ENCODE peak calls at places on chromosomes 13 and 19, in six cellular contexts. One of them, this sample, is unnamed. For H3K4me1, the result is how much of the 10 kb centered on the place peaks cover.

GRCh38 chr19:16825312-16826168 is 3.7 kb upstream of the SIN3B start:
- DNase-seq in neural progenitor cell: peak
- DNase-seq in mammary epithelial cell: peak
- DNase-seq in aorta: peak
- DNase-seq in left lung: peak
- DNase-seq in PC-9: peak
- DNase-seq in this sample: peak

GRCh38 chr19:18208098-18208951 is 4.5 kb upstream of the RAB3A start:
- DNase-seq in neural progenitor cell: peak
- DNase-seq in mammary epithelial cell: no peak
- DNase-seq in aorta: peak
- DNase-seq in left lung: peak
- DNase-seq in PC-9: peak
- DNase-seq in this sample: peak

GRCh38 chr13:99087954-99088491 is 110.2 kb upstream of the DOCK9 start:
- DNase-seq in neural progenitor cell: peak
- DNase-seq in mammary epithelial cell: no peak
- DNase-seq in aorta: no peak
- DNase-seq in left lung: no peak
- DNase-seq in PC-9: no peak
- DNase-seq in this sample: no peak

GRCh38 chr13:49098771-49099512 is 121.2 kb upstream of the MLNR start:
- DNase-seq in neural progenitor cell: peak
- DNase-seq in mammary epithelial cell: no peak
- DNase-seq in aorta: no peak
- DNase-seq in left lung: no peak
- DNase-seq in PC-9: peak
- DNase-seq in this sample: peak

GRCh38 chr19:13983213-13983889 is 22.8 kb downstream of the RFX1 start:
- DNase-seq in neural progenitor cell: no peak
- DNase-seq in mammary epithelial cell: no peak
- DNase-seq in aorta: peak
- DNase-seq in left lung: no peak
- DNase-seq in PC-9: no peak
- DNase-seq in this sample: no peak

GRCh38 chr13:20247963-20248362 is 15.8 kb upstream of the GJB6 start:
- DNase-seq in neural progenitor cell: no peak
- DNase-seq in mammary epithelial cell: no peak
- DNase-seq in aorta: no peak
- DNase-seq in left lung: no peak
- DNase-seq in PC-9: no peak
- DNase-seq in this sample: no peak

GRCh38 chr13:67100723-67101122 is 129.4 kb downstream of the PCDH9 start:
- DNase-seq in neural progenitor cell: no peak
- DNase-seq in mammary epithelial cell: no peak
- DNase-seq in aorta: no peak
- DNase-seq in left lung: no peak
- DNase-seq in PC-9: peak
- DNase-seq in this sample: no peak

GRCh38 chr13:89568276-89568675 is 1779.2 kb upstream of the MIR17HG start:
- DNase-seq in neural progenitor cell: no peak
- DNase-seq in mammary epithelial cell: no peak
- DNase-seq in aorta: no peak
- DNase-seq in left lung: no peak
- DNase-seq in PC-9: no peak
- DNase-seq in this sample: no peak

GRCh38 chr19:52535831-52536800 is 8.6 kb downstream of the ZNF808 start:
- DNase-seq in neural progenitor cell: peak
- DNase-seq in mammary epithelial cell: peak
- DNase-seq in aorta: peak
- DNase-seq in left lung: peak
- DNase-seq in PC-9: no peak
- DNase-seq in this sample: peak

GRCh38 chr19:29121684-29122083 is 91.3 kb downstream of the UQCRFS1 start:
- DNase-seq in neural progenitor cell: peak
- DNase-seq in mammary epithelial cell: no peak
- DNase-seq in aorta: no peak
- DNase-seq in left lung: no peak
- DNase-seq in PC-9: no peak
- DNase-seq in this sample: peak

GRCh38 chr19:48554385-48555091 is 2.6 kb downstream of the SULT2B1 start:
- DNase-seq in neural progenitor cell: peak
- DNase-seq in mammary epithelial cell: no peak
- DNase-seq in aorta: no peak
- DNase-seq in left lung: no peak
- DNase-seq in PC-9: peak
- DNase-seq in this sample: peak

GRCh38 chr19:48551437-48552302 is at the start of gene SULT2B1:
- DNase-seq in neural progenitor cell: no peak
- DNase-seq in mammary epithelial cell: peak
- DNase-seq in aorta: no peak
- DNase-seq in left lung: peak
- DNase-seq in PC-9: peak
- DNase-seq in this sample: no peak

GRCh38 chr19:48549380-48549779 is 2.6 kb upstream of the SULT2B1 start:
- DNase-seq in neural progenitor cell: no peak
- DNase-seq in mammary epithelial cell: no peak
- DNase-seq in aorta: no peak
- DNase-seq in left lung: no peak
- DNase-seq in PC-9: no peak
- DNase-seq in this sample: no peak

GRCh38 chr19:48553676-48554384 is 1.9 kb downstream of the SULT2B1 start:
- DNase-seq in neural progenitor cell: peak
- DNase-seq in mammary epithelial cell: peak
- DNase-seq in aorta: no peak
- DNase-seq in left lung: peak
- DNase-seq in PC-9: peak
- DNase-seq in this sample: peak

GRCh38 chr19:48552406-48553322 is 692 bp downstream of the SULT2B1 start:
- DNase-seq in neural progenitor cell: no peak
- DNase-seq in mammary epithelial cell: peak
- DNase-seq in aorta: no peak
- DNase-seq in left lung: no peak
- DNase-seq in PC-9: no peak
- DNase-seq in this sample: no peak
- H3K27ac ChIP-seq in neural progenitor cell: no peak
- H3K27ac ChIP-seq in mammary epithelial cell: no peak
- H3K27ac ChIP-seq in aorta: no peak
- H3K27ac ChIP-seq in left lung: no peak
- H3K27ac ChIP-seq in PC-9: peak
- H3K27ac ChIP-seq in this sample: no peak

DNA sequence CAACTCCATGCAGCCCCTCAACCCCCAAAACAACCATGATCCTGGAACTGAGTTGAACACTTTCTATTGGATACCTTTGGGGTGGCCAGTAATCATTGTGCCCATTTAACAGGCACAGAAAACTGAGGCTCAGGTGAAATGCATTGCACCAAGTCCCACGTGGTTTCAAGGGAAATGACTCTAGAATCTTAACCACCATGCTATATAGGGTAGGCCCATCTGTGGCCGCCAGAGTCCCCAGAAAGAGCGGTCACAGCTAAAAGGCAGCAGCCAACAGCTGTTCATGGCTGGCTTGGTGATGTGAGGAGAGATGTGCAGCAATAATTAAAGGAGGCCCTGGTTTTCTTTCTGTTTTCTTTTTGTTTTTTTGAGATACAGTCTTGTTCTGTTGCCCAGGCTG is 2.6 kb downstream of the CNN1 start:
- DNase-seq in neural progenitor cell: no peak
- DNase-seq in mammary epithelial cell: no peak
- DNase-seq in aorta: no peak
- DNase-seq in left lung: no peak
- DNase-seq in PC-9: no peak
- DNase-seq in this sample: no peak
- H3K4me3 ChIP-seq in neural progenitor cell: no peak
- H3K4me3 ChIP-seq in mammary epithelial cell: no peak
- H3K4me3 ChIP-seq in aorta: no peak
- H3K4me3 ChIP-seq in left lung: no peak
- H3K4me3 ChIP-seq in PC-9: no peak
- H3K4me3 ChIP-seq in this sample: no peak

DNA sequence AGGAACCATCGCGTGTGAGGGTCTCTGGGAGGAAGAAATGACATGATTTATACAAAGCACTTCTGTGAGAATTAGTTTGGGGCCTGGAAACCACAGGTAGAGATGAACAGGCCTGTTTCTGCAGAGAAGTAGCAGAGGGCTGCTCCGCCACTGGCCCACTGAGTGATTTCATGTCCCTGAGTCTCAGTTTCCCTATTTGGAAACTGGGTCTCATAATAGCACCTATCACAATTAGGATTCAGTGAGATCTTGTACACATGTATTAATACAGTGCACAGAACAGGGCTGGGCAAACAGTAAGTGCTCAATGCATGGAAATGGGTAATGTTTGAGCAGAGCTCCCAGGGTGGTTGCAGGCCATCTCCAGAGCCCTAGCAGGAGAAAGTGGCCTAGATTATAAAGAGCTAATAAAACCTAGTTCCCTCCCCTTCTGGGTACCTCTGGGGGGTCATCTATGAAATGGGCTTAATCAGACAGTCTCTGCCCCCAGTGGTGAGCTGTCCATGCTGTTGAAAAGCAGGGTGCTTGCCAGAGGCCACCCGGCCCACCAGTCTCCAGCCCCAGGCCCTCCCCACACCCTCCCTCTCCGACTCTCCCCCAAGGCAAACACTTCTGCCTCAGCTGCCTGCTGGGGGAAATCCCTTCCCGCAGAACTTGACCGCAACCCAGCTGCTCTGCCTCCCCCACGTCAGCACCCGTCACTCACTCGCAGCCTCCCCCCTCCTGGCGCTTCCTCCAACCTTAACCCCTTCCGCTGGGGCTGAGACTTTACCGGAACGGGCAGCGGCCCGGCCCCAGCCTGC is 4.5 kb downstream of the BCL3 start:
- DNase-seq in neural progenitor cell: peak
- DNase-seq in mammary epithelial cell: peak
- DNase-seq in aorta: peak
- DNase-seq in left lung: peak
- DNase-seq in PC-9: peak
- DNase-seq in this sample: peak
- H3K4me1 ChIP-seq in neural progenitor cell: under half
- H3K4me1 ChIP-seq in mammary epithelial cell: under half
- H3K4me1 ChIP-seq in aorta: under half
- H3K4me1 ChIP-seq in left lung: half or more
- H3K4me1 ChIP-seq in PC-9: under half
- H3K4me1 ChIP-seq in this sample: under half

GRCh38 chr19:4089400-4089908 is 22.8 kb upstream of the ZBTB7A start:
- DNase-seq in neural progenitor cell: no peak
- DNase-seq in mammary epithelial cell: no peak
- DNase-seq in aorta: peak
- DNase-seq in left lung: peak
- DNase-seq in PC-9: no peak
- DNase-seq in this sample: no peak
- H3K27ac ChIP-seq in neural progenitor cell: peak
- H3K27ac ChIP-seq in mammary epithelial cell: no peak
- H3K27ac ChIP-seq in aorta: no peak
- H3K27ac ChIP-seq in left lung: peak
- H3K27ac ChIP-seq in PC-9: no peak
- H3K27ac ChIP-seq in this sample: no peak

DNA sequence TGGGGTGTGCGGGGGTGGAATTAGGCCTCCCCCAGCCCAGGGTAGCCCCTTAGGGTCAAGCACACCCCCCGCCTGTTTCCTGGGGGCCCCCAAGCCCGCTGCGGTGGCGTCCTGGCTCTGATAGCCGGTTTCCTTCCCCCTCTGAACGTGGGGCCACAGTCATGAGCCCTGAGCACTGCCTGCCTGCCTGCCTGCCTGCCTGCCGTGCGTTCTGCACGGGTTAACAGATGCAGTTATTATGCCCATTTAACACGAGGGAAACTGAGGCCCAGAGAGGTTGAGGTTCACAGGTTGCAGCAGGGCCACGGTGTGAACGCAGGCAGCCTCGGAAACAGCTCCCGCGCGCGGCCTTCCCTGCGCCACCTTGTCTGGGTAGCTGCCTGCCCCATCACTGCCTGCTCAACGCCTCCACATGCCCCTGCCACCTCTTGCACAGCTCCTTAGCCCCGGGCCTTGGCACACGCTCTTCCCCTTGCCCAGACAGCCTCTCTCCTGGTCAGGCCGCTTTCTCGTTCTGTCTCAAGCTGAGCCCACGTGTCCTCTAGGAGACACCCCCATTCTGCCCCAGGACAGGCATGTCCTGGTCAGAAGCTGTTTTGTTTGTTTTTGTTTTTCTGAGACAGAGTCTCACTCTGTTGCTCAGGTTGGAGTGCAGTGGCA is 1.2 kb upstream of the GAMT start:
- DNase-seq in neural progenitor cell: no peak
- DNase-seq in mammary epithelial cell: peak
- DNase-seq in aorta: no peak
- DNase-seq in left lung: no peak
- DNase-seq in PC-9: no peak
- DNase-seq in this sample: no peak
- H3K4me3 ChIP-seq in neural progenitor cell: no peak
- H3K4me3 ChIP-seq in mammary epithelial cell: no peak
- H3K4me3 ChIP-seq in aorta: no peak
- H3K4me3 ChIP-seq in left lung: no peak
- H3K4me3 ChIP-seq in PC-9: no peak
- H3K4me3 ChIP-seq in this sample: no peak

DNA sequence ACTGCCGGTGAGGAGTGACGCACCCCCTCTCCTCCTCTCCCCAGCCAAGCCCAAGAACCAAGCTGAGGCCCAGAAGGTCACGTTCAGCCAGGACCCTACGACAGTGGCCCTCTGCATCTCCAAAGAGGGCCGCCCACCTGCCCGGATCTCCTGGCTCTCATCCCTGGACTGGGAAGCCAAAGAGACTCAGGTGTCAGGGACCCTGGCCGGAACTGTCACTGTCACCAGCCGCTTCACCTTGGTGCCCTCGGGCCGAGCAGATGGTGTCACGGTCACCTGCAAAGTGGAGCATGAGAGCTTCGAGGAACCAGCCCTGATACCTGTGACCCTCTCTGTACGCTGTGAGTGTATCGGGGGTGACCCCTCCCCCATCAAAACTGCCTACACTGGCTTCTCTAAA is 19.2 kb upstream of the TOMM40 start:
- DNase-seq in neural progenitor cell: no peak
- DNase-seq in mammary epithelial cell: no peak
- DNase-seq in aorta: no peak
- DNase-seq in left lung: no peak
- DNase-seq in PC-9: no peak
- DNase-seq in this sample: no peak
- H3K4me1 ChIP-seq in neural progenitor cell: under half
- H3K4me1 ChIP-seq in mammary epithelial cell: under half
- H3K4me1 ChIP-seq in aorta: under half
- H3K4me1 ChIP-seq in left lung: under half
- H3K4me1 ChIP-seq in PC-9: under half
- H3K4me1 ChIP-seq in this sample: under half

DNA sequence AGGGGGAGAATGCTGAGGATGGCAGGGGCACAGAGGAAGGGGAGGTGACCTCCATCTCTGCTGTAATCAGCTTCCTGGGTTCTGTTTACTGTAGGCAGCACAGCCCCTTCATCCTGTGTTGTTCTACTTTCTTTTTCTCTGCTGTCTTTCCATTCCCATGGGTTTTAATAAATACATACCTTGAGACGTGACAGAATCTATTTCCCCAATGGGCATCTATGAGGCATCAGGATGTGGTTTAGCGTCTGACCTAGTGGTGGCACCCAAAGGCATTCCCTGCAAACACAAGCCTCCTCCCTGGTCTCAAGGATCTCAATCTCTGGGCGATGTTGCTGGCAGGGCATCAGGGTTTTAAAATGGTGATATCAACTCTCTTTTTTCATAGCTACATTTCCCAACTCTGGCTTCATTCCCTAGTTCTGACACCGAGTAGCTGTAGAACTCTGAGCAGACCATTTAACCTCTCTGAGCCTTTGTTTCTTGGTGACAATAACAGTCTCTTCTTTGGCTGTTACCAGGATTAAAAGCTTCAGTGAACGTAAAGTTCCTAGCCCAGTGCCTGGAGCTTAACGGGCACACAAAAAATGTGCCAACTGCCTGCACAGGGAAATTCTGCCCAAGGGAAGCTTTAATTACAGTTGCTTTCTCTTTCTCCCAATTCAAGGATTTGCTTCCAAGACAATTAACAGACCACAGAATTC is 60.9 kb downstream of the ALOX5AP start:
- DNase-seq in neural progenitor cell: no peak
- DNase-seq in mammary epithelial cell: peak
- DNase-seq in aorta: no peak
- DNase-seq in left lung: no peak
- DNase-seq in PC-9: peak
- DNase-seq in this sample: peak
- H3K27ac ChIP-seq in neural progenitor cell: no peak
- H3K27ac ChIP-seq in mammary epithelial cell: peak
- H3K27ac ChIP-seq in aorta: no peak
- H3K27ac ChIP-seq in left lung: no peak
- H3K27ac ChIP-seq in PC-9: peak
- H3K27ac ChIP-seq in this sample: no peak

This sample was measured in cardiac muscle cell.